ENCODE peak calls at places on chromosome 3, in five cellular contexts. Y, K, L, W and O are unnamed samples.

GRCh38 chr3:43222594-43222993 is 63.7 kb upstream of the SNRK start:
- DNase-seq in Y (no peak), K (no peak), L (no peak), W (no peak), O (no peak)

GRCh38 chr3:158961911-158962310 is 160.1 kb downstream of the MFSD1 start:
- DNase-seq in Y (no peak), K (no peak), L (no peak), W (no peak), O (no peak)

GRCh38 chr3:189202583-189202982 is 30.8 kb downstream of the TPRG1 start:
- DNase-seq in Y (no peak), K (no peak), W (no peak), L (no peak), O (no peak)

GRCh38 chr3:63354160-63354559 is 76.1 kb downstream of the SYNPR start:
- DNase-seq in K (no peak), Y (no peak), W (peak), L (no peak), O (no peak)

GRCh38 chr3:36707623-36708409 is 56.5 kb downstream of the DCLK3 start:
- DNase-seq in W (peak), L (no peak), Y (no peak), K (peak), O (peak)

GRCh38 chr3:133578548-133579191 is 5.2 kb downstream of the CDV3 start:
- DNase-seq in Y (no peak), L (no peak), W (no peak), K (peak), O (no peak)

GRCh38 chr3:11757441-11757875 is 89.2 kb downstream of the TAMM41 start:
- DNase-seq in K (peak), Y (peak), L (peak), W (peak), O (no peak)

GRCh38 chr3:159731254-159731653 is 257.4 kb upstream of the IL12A start:
- DNase-seq in Y (no peak), L (no peak), K (no peak), W (no peak), O (no peak)

GRCh38 chr3:57646723-57647122 is 46.2 kb downstream of the DENND6A start:
- DNase-seq in K (peak), L (no peak), W (peak), Y (no peak), O (no peak)

GRCh38 chr3:125033135-125033534 is 22.7 kb downstream of the HEG1 start:
- DNase-seq in L (no peak), K (no peak), W (no peak), Y (no peak), O (no peak)

GRCh38 chr3:38137615-38138346 is 680 bp upstream of the MYD88 start:
- DNase-seq in K (peak), L (no peak), W (no peak), Y (no peak), O (peak)

GRCh38 chr3:134480546-134480945 is 5.2 kb downstream of the ANAPC13 start:
- DNase-seq in L (no peak), Y (no peak), W (no peak), K (no peak), O (no peak)

GRCh38 chr3:46383946-46384330 is 13.2 kb downstream of the CCR5 start:
- DNase-seq in L (no peak), Y (no peak), W (no peak), K (no peak), O (no peak)

GRCh38 chr3:171457263-171458055 is 2.7 kb downstream of the TNIK start:
- DNase-seq in K (no peak), Y (no peak), W (no peak), L (no peak), O (no peak)

GRCh38 chr3:123122525-123123315 is 55.9 kb downstream of the PDIA5 start:
- DNase-seq in L (no peak), K (peak), W (peak), Y (no peak), O (no peak)

GRCh38 chr3:8607285-8608040 is 37.1 kb downstream of the SSUH2 start:
- DNase-seq in W (peak), L (peak), Y (peak), K (peak), O (no peak)

GRCh38 chr3:71062037-71062919 is 521.2 kb downstream of the FOXP1 start:
- DNase-seq in W (no peak), Y (no peak), L (no peak), K (peak), O (no peak)
- H3K4me3 ChIP-seq in W (peak), Y (peak), L (peak), K (peak), O (peak)

DNA sequence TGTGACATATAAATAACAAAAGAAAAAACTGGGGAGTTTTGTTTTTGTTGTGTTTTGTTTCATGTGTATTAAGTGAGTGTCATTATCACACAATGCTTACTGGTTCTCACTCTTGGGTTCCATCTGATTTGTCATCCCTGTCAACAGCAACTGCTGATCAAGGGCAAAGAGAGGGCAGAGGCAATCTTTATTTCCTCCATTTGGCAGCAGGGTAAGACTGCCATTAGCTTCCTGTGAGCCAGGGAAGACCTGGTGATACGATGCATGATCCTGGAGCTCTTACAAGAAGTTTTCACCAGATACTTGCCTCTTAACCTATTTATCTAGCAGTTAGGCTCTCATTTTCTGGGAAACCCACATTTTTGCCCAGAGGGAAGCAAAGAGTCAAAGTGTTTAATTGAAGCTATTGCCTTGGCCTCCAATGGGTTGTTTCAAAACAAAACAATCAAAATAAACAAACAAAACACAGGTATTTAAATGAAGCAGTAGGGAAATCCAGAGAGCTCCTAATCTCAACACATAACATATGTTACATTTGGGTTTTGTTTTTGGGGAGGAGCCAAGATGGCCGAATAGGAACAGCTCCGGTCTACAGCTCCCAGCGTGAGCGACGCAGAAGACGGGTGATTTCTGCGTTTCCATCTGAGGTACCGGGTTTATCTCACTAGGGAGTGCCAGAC is 529.8 kb downstream of the MAGI1 start:
- DNase-seq in L (no peak), W (no peak), K (no peak), Y (no peak), O (no peak)
- H3K4me3 ChIP-seq in L (no peak), W (no peak), K (no peak), Y (no peak), O (no peak)

DNA sequence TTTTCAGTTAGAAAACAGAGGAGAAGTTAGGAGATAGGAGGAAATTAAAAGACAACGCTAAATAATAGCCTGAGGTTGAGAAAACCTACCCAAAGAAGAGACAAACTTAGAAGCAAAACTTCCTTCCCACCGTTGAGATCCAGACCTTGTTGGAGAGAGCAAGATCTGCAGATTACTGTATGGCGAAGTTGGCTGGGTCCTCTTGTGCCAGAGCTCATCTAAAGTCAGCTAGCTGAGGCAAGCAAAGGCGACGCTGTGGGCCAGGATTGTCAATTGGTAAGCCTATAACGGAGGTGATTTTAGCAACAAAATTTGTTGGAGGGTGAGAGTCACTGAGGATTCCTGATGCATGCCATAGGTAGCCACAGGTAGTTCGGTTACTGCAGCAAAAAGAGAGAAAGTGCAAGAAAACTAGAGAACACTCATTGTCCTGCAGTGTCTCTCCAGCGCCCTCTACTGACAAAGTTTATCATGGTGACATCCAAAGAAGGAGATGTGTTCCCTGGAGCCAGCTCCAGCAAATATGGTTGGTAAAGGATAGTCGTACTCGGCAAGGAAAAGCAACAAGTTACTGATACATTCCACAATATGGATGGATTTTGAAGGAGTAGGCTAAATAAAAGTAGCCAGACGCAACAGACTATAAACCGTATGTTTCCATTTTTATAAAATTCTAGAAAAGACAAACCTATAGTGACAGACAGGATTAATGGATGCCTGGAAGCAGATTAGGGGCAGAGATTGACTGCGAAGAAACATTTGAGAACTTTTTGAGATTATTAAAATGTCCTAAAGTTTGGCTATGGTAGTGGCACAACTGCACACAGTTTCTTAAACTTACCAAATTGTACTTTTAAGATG is 9.8 kb upstream of the OR5K4 start:
- DNase-seq in K (peak), Y (no peak), W (no peak), L (no peak), O (no peak)
- H3K4me3 ChIP-seq in K (no peak), Y (no peak), W (no peak), L (no peak), O (no peak)

GRCh38 chr3:30613135-30613825 is 6.9 kb downstream of the TGFBR2 start:
- DNase-seq in L (no peak), W (no peak), Y (no peak), K (peak), O (no peak)

GRCh38 chr3:30615615-30616346 is 9.4 kb downstream of the TGFBR2 start:
- DNase-seq in L (no peak), Y (no peak), K (no peak), W (no peak), O (no peak)

GRCh38 chr3:30614943-30615342 is 8.5 kb downstream of the TGFBR2 start:
- DNase-seq in Y (no peak), W (no peak), K (no peak), L (no peak), O (no peak)

GRCh38 chr3:30612422-30613134 is 6.2 kb downstream of the TGFBR2 start:
- DNase-seq in K (no peak), W (no peak), Y (no peak), L (no peak), O (no peak)

GRCh38 chr3:30614373-30614772 is 8.0 kb downstream of the TGFBR2 start:
- DNase-seq in L (no peak), K (no peak), W (no peak), Y (no peak), O (no peak)
- H3K4me3 ChIP-seq in L (no peak), K (no peak), W (no peak), Y (no peak), O (no peak)

DNA sequence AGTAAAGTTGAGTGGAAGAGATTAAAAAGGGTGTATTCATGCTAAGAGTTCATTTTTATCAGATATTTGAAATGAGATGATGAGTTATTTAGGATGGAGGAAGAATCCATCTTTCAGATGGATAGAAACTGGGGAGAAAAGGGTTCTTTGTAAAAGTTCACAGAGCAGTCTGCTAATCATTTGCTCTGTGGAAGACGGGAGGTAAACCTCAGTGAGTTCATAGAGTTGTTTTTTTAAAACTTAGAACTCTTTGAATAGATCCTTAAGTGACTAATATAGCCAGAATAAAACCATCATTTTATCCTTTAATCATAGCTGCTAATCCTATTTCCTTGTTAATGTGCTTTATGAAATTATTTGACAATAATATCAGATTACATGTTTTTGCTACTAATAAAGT is 5.1 kb downstream of the RASA2 start:
- DNase-seq in W (no peak), K (no peak), L (no peak), Y (no peak), O (no peak)
- H3K4me3 ChIP-seq in W (no peak), K (no peak), L (no peak), Y (no peak), O (no peak)